ENCODE peak calls at places on chromosomes 12 and 14, in eight cellular contexts. K, L, R, M, H, Y, Q and D are unnamed samples.

GRCh38 chr12:97616936-97617335 is 154.3 kb downstream of the RMST start:
- DNase-seq in M (no peak), K (no peak), Q (no peak), R (peak; percentile 83), L (no peak), H (no peak), Y (no peak), D (no peak)

GRCh38 chr14:53934778-53935414 is 21.7 kb downstream of the BMP4 start:
- DNase-seq in R (no peak), M (no peak), K (no peak), L (no peak), Q (no peak), Y (no peak), H (no peak), D (no peak)

GRCh38 chr12:95440401-95440800 is 33.6 kb upstream of the METAP2 start:
- DNase-seq in Y (peak; percentile 34), M (peak; percentile 4), R (no peak), L (no peak), H (no peak), Q (no peak), K (peak; percentile 59), D (no peak)

GRCh38 chr12:132147423-132148367 is 3.4 kb downstream of the NOC4L start:
- DNase-seq in M (no peak), K (no peak), H (no peak), Q (no peak), R (peak; percentile 78), Y (no peak), L (no peak), D (no peak)

GRCh38 chr14:104935026-104935650 is 10.5 kb downstream of the PLD4 start:
- DNase-seq in H (no peak), K (no peak), Q (no peak), R (no peak), Y (no peak), L (no peak), M (peak; percentile 14), D (no peak)

GRCh38 chr12:79522237-79522636 is 168.5 kb downstream of the PAWR start:
- DNase-seq in L (no peak), R (no peak), Y (no peak), M (no peak), H (no peak), K (no peak), Q (no peak), D (no peak)

GRCh38 chr14:33932526-33933292 is 18.2 kb downstream of the EGLN3 start:
- DNase-seq in Y (no peak), L (no peak), R (no peak), M (no peak), H (no peak), K (peak; percentile 63), Q (no peak), D (no peak)

GRCh38 chr14:93976477-93977057 is at the start of gene ASB2:
- DNase-seq in R (peak; percentile 49), Q (no peak), H (no peak), M (no peak), K (peak; percentile 54), Y (no peak), L (no peak), D (peak; percentile 66)

GRCh38 chr14:64337901-64338615 is 43.9 kb upstream of the ESR2 start:
- DNase-seq in M (peak; percentile 73), R (peak; percentile 92), K (peak; percentile 60), Y (peak; percentile 65), L (peak; percentile 57), H (peak; percentile 28), Q (no peak), D (no peak)

GRCh38 chr14:98227000-98227726 is 1044.8 kb downstream of the BCL11B start:
- DNase-seq in Q (no peak), M (no peak), H (no peak), K (no peak), L (no peak), R (no peak), Y (no peak), D (no peak)

GRCh38 chr12:55707841-55708694 is at the start of gene ITGA7:
- DNase-seq in K (peak; percentile 46), Y (no peak), H (peak; percentile 80), R (peak; percentile 97), L (peak; percentile 70), M (no peak), Q (peak; percentile 82), D (peak; percentile 87)

GRCh38 chr14:94122438-94122837 is 7.0 kb downstream of the IFI27L2 start:
- DNase-seq in Y (no peak), L (no peak), R (no peak), K (no peak), Q (no peak), M (no peak), H (no peak), D (no peak)

GRCh38 chr14:54348923-54349615 is 47.7 kb upstream of the CDKN3 start:
- DNase-seq in L (no peak), Q (peak; percentile 46), H (no peak), Y (no peak), R (peak; percentile 87), M (no peak), K (no peak), D (peak; percentile 26)

GRCh38 chr14:103820382-103820781 is 27.0 kb downstream of the PPP1R13B start:
- DNase-seq in H (no peak), M (no peak), Q (no peak), K (no peak), R (no peak), Y (no peak), L (no peak), D (no peak)